ENCODE peak calls at places on chromosomes 12 and 14, in five cellular contexts. A is NCI-H2081; R is kidney glomerular epithelial cell; V is breast epithelium; W is CD8-positive, alpha-beta memory T cell. E is an unnamed sample.

GRCh38 chr12:6347367-6348338 is 5.8 kb upstream of the TNFRSF1A start:
- DNase-seq in A (no peak), R (no peak), V (no peak), W (no peak), E (no peak)

GRCh38 chr12:128942960-128943477 is 89.7 kb downstream of the GLT1D1 start:
- DNase-seq in A (peak; percentile 24), R (no peak), V (no peak), W (no peak), E (no peak)

GRCh38 chr14:103941973-103942736 is at the start of gene RD3L:
- DNase-seq in A (no peak), R (no peak), V (no peak), W (no peak), E (no peak)

GRCh38 chr14:91412939-91413338 is 4.7 kb downstream of the CCDC88C start:
- DNase-seq in A (no peak), R (no peak), V (peak; percentile 30), W (no peak), E (no peak)

GRCh38 chr12:132711169-132711843 is 664 bp downstream of the PGAM5 start:
- DNase-seq in A (no peak), R (no peak), V (no peak), W (peak; percentile 6), E (peak; percentile 43)

GRCh38 chr12:14207946-14208612 is 157.4 kb upstream of the ATF7IP start:
- DNase-seq in A (no peak), R (no peak), V (no peak), W (no peak), E (no peak)

GRCh38 chr12:12333980-12334709 is 15.9 kb downstream of the MANSC1 start:
- DNase-seq in A (peak; percentile 72), R (peak; percentile 37), V (no peak), W (peak; percentile 51), E (peak; percentile 47)

GRCh38 chr14:83994020-83994419 is 1535.9 kb upstream of the FLRT2 start:
- DNase-seq in A (no peak), R (no peak), V (no peak), W (no peak), E (no peak)

GRCh38 chr12:76685246-76685678 is 78.7 kb upstream of the ZDHHC17 start:
- DNase-seq in A (no peak), R (no peak), V (no peak), W (no peak), E (no peak)

GRCh38 chr12:2319747-2320146 is 267.0 kb downstream of the CACNA1C start:
- DNase-seq in A (no peak), R (no peak), V (no peak), W (no peak), E (no peak)

GRCh38 chr12:52022841-52023181 is 16.1 kb downstream of the TAMALIN start:
- DNase-seq in A (no peak), R (no peak), V (no peak), W (no peak), E (no peak)

GRCh38 chr12:88562151-88562550 is 18.1 kb downstream of the KITLG start:
- DNase-seq in A (no peak), R (no peak), V (no peak), W (no peak), E (no peak)

E was measured in B cell.